ENCODE peak calls at places on chromosomes 16 and 17, in nine cellular contexts. Y is left ventricle myocardium inferior, C is osteoblast, U is right atrium auricular region, F is dorsolateral prefrontal cortex, O is activated B cell treated with CpG ODN at 0.5 μM for 24 hours, W is HFFc6, V is AG10803, M is H9. S is an unnamed sample.

GRCh38 chr17:76515291-76515949 is 14.2 kb upstream of the RHBDF2 start:
- DNase-seq in F (no peak), W (peak), U (peak), M (no peak), V (peak), Y (peak), C (peak), O (peak), S (peak)

GRCh38 chr16:26569793-26570192 is 496.9 kb upstream of the C16orf82 start:
- DNase-seq in O (no peak), C (no peak), F (no peak), U (no peak), W (no peak), M (peak), V (no peak), Y (no peak), S (no peak)

GRCh38 chr16:20865420-20866126 is 34.6 kb downstream of the DCUN1D3 start:
- DNase-seq in U (no peak), F (no peak), M (no peak), O (no peak), W (peak), V (peak), Y (no peak), C (peak), S (no peak)

GRCh38 chr16:14024300-14024699 is 46.8 kb upstream of the MRTFB start:
- DNase-seq in C (no peak), V (peak), Y (no peak), F (no peak), O (no peak), M (no peak), W (no peak), U (no peak), S (no peak)

GRCh38 chr16:26623442-26623841 is 443.3 kb upstream of the C16orf82 start:
- DNase-seq in C (no peak), O (no peak), V (no peak), W (no peak), M (no peak), U (peak), Y (no peak), F (no peak), S (no peak)

GRCh38 chr16:78402797-78403196 is 303.3 kb downstream of the WWOX start:
- DNase-seq in Y (no peak), W (no peak), F (no peak), V (no peak), U (no peak), O (no peak), C (no peak), M (no peak), S (no peak)

GRCh38 chr16:66474750-66475199 is 47.7 kb downstream of the BEAN1 start:
- DNase-seq in O (no peak), C (peak), U (no peak), F (no peak), Y (no peak), W (no peak), V (no peak), M (no peak), S (no peak)

GRCh38 chr16:56830669-56831068 is 34.3 kb upstream of the SLC12A3 start:
- DNase-seq in M (no peak), C (no peak), U (no peak), O (no peak), W (no peak), V (peak), F (no peak), Y (no peak), S (no peak)

GRCh38 chr16:81634380-81635121 is 144.5 kb upstream of the PLCG2 start:
- DNase-seq in W (no peak), O (no peak), M (no peak), Y (no peak), F (no peak), C (no peak), U (no peak), V (no peak), S (no peak)

GRCh38 chr17:35372846-35373531 is 432 bp downstream of the SLFN11 start:
- DNase-seq in F (no peak), Y (peak), U (no peak), O (peak), W (no peak), C (peak), V (no peak), M (peak), S (no peak)

GRCh38 chr16:81615833-81616232 is 163.3 kb upstream of the PLCG2 start:
- DNase-seq in Y (no peak), V (no peak), C (no peak), F (no peak), W (no peak), U (no peak), M (no peak), O (no peak), S (no peak)

GRCh38 chr17:42287305-42288077 is 807 bp upstream of the STAT5A start:
- DNase-seq in O (peak), U (peak), C (peak), M (peak), F (no peak), V (peak), Y (peak), W (no peak), S (peak)

GRCh38 chr16:3149630-3150345 is 15.0 kb downstream of the ZNF213 start:
- DNase-seq in W (no peak), Y (peak), M (peak), O (peak), F (peak), V (peak), U (peak), C (peak), S (peak)

GRCh38 chr17:4405038-4405669 is 28.6 kb upstream of the SPNS3 start:
- DNase-seq in C (peak), U (no peak), F (no peak), W (no peak), V (no peak), O (no peak), Y (no peak), M (no peak), S (no peak)

GRCh38 chr17:1108810-1109605 is 70.8 kb downstream of the ABR start:
- DNase-seq in M (no peak), V (peak), F (peak), U (no peak), C (peak), Y (peak), O (peak), W (peak), S (peak)

GRCh38 chr17:29177871-29178749 is 2.1 kb downstream of the MYO18A start:
- DNase-seq in F (no peak), C (peak), W (no peak), V (no peak), O (no peak), M (peak), U (no peak), Y (no peak), S (no peak)

GRCh38 chr17:38693700-38694329 is 11.3 kb upstream of the MLLT6 start:
- DNase-seq in F (peak), O (no peak), Y (peak), V (peak), W (peak), C (peak), U (peak), M (peak), S (no peak)

GRCh38 chr16:31477220-31478216 is 5.4 kb upstream of the SLC5A2 start:
- DNase-seq in U (no peak), W (no peak), O (peak), F (no peak), V (no peak), Y (no peak), M (peak), C (peak), S (no peak)

GRCh38 chr16:23469814-23470213 is 16.8 kb upstream of the COG7 start:
- DNase-seq in W (peak), U (no peak), C (no peak), F (no peak), V (no peak), M (no peak), O (no peak), Y (no peak), S (no peak)

GRCh38 chr16:3952342-3953131 is 72.0 kb upstream of the CREBBP start:
- DNase-seq in C (peak), W (no peak), M (peak), Y (peak), U (peak), F (no peak), V (peak), O (no peak), S (no peak)

GRCh38 chr17:46940692-46941404 is 17.9 kb downstream of the GOSR2 start:
- DNase-seq in W (peak), U (peak), C (peak), V (peak), Y (peak), F (peak), O (peak), M (peak), S (peak)

GRCh38 chr16:87469186-87469585 is 23.6 kb downstream of the ZCCHC14 start:
- DNase-seq in Y (no peak), O (no peak), V (no peak), W (no peak), M (no peak), F (no peak), U (no peak), C (no peak), S (no peak)

GRCh38 chr17:15954222-15954621 is 9.3 kb downstream of the ADORA2B start:
- DNase-seq in Y (no peak), C (peak), M (no peak), W (peak), F (no peak), V (peak), U (no peak), O (no peak), S (no peak)

GRCh38 chr17:7634384-7634783 is 4.4 kb downstream of the SHBG start:
- DNase-seq in U (no peak), Y (peak), O (no peak), F (no peak), M (peak), V (no peak), C (peak), W (peak), S (no peak)

GRCh38 chr16:3664187-3664896 is 9.9 kb downstream of the DNASE1 start:
- DNase-seq in O (no peak), M (no peak), C (no peak), V (no peak), U (no peak), Y (no peak), W (no peak), F (no peak), S (no peak)

GRCh38 chr16:7246578-7246977 is 86.1 kb upstream of the RBFOX1 start:
- DNase-seq in C (no peak), O (no peak), U (no peak), W (no peak), Y (no peak), F (no peak), V (no peak), M (peak), S (no peak)

GRCh38 chr17:2844386-2844785 is 48.1 kb downstream of the RAP1GAP2 start:
- DNase-seq in C (no peak), Y (no peak), F (no peak), M (peak), O (no peak), W (no peak), V (no peak), U (no peak), S (no peak)

GRCh38 chr17:63954402-63955063 is 18.2 kb downstream of the SCN4A start:
- DNase-seq in Y (no peak), O (peak), M (no peak), C (no peak), W (no peak), V (no peak), U (no peak), F (no peak), S (peak)

GRCh38 chr16:67965668-67966548 is 2.5 kb downstream of the SLC12A4 start:
- DNase-seq in U (no peak), F (no peak), O (no peak), C (peak), W (no peak), M (no peak), Y (no peak), V (peak), S (no peak)

GRCh38 chr17:48328457-48328856 is 101.6 kb downstream of the SKAP1 start:
- DNase-seq in F (no peak), C (no peak), V (no peak), U (no peak), O (no peak), M (no peak), W (no peak), Y (no peak), S (no peak)

GRCh38 chr17:37844158-37844976 is 79.8 kb upstream of the TBC1D3K start:
- DNase-seq in C (peak), M (peak), Y (peak), O (peak), W (peak), F (no peak), V (peak), U (no peak), S (peak)

GRCh38 chr17:28643979-28644781 is 778 bp downstream of the BLTP2 start:
- DNase-seq in Y (no peak), O (peak), U (peak), C (peak), W (peak), M (peak), F (peak), V (peak), S (peak)

GRCh38 chr17:35073183-35073790 is 9.8 kb upstream of the RFFL start:
- DNase-seq in O (no peak), U (no peak), C (no peak), M (no peak), V (no peak), F (no peak), W (no peak), Y (no peak), S (no peak)

GRCh38 chr16:49474741-49475140 is 101.1 kb downstream of the C16orf78 start:
- DNase-seq in W (no peak), Y (no peak), C (peak), V (no peak), O (no peak), U (no peak), M (no peak), F (no peak), S (no peak)

GRCh38 chr16:1214693-1215092 is 10.4 kb downstream of the TPSG1 start:
- DNase-seq in U (no peak), W (no peak), F (no peak), Y (no peak), V (no peak), C (no peak), O (no peak), M (no peak), S (no peak)

GRCh38 chr17:75153854-75154194 is 488 bp downstream of the JPT1 start:
- DNase-seq in W (peak), U (no peak), C (peak), M (no peak), Y (no peak), V (no peak), F (no peak), O (no peak), S (peak)

GRCh38 chr17:82317394-82318168 is at the start of gene CD7:
- DNase-seq in V (no peak), Y (no peak), U (no peak), W (no peak), M (no peak), C (no peak), F (no peak), O (no peak), S (peak)

GRCh38 chr17:76152580-76152979 is 11.5 kb upstream of the FOXJ1 start:
- DNase-seq in F (no peak), Y (no peak), U (no peak), O (no peak), C (no peak), V (no peak), W (no peak), M (peak), S (no peak)

GRCh38 chr17:33045236-33045635 is 53.6 kb downstream of the SPACA3 start:
- DNase-seq in W (no peak), O (no peak), V (no peak), U (no peak), C (no peak), F (no peak), M (no peak), Y (no peak), S (no peak)
- TF ChIP-seq CTCF in W (no peak), O (no peak), V (no peak), U (no peak), C (no peak), F (no peak), M (no peak), Y (no peak), S (no peak)

GRCh38 chr16:15765880-15766279 is 90.9 kb downstream of the MYH11 start:
- DNase-seq in M (peak), W (peak), F (peak), O (peak), C (no peak), U (no peak), Y (no peak), V (peak), S (no peak)
- TF ChIP-seq CTCF in M (peak), W (peak), F (peak), O (no peak), C (peak), U (peak), Y (peak), V (peak), S (peak)

GRCh38 chr17:78048346-78049292 is 79.9 kb downstream of the TMC6 start:
- DNase-seq in V (no peak), F (no peak), U (no peak), M (no peak), C (no peak), W (no peak), O (no peak), Y (no peak), S (no peak)
- TF ChIP-seq CTCF in V (no peak), F (no peak), U (no peak), M (no peak), C (no peak), W (no peak), O (no peak), Y (no peak), S (no peak)

GRCh38 chr17:80252871-80253270 is 7.8 kb upstream of the RNF213 start:
- DNase-seq in Y (peak), F (no peak), W (no peak), O (peak), V (no peak), C (peak), M (peak), U (no peak), S (peak)
- TF ChIP-seq CTCF in Y (peak), F (no peak), W (no peak), O (no peak), V (no peak), C (peak), M (peak), U (no peak), S (peak)

DNA sequence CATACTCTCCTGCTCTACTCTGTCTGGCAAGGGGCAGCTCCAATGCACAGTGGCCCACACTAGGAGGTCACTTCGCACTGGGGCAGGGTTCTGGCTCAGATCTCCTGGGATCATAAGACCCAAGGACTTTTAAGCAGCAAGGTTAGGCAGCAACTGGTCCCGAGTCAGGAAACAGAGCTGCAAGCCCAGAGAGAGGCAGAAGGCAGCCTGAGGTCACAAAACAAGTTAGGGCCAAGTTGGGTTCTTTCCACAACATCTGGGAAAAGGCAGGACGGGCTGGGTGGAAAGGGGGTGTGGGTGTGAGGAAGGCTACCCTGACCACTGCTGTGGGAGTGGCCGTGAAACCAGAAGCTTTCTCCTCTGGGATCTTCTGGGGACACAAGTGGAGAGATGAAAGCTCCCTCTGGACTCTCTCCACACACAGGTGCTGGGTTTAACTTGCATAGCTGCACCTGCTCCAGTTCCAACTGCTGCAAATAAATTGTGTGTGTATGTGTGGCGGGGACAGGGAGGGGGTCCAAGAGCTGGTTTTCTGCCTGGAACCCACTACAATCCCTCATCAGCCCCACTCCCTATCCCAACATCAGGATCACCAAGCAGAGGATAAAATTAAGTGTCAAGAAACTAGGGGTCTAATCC is 8.0 kb upstream of the TSPOAP1 start:
- DNase-seq in Y (no peak), F (no peak), C (peak), O (no peak), U (no peak), V (peak), W (no peak), M (peak), S (no peak)
- TF ChIP-seq CTCF in Y (no peak), F (no peak), C (no peak), O (no peak), U (no peak), V (no peak), W (no peak), M (no peak), S (no peak)

GRCh38 chr17:44689492-44690217 is at the start of gene CCDC43:
- DNase-seq in V (peak), F (peak), C (peak), M (peak), O (peak), U (peak), W (peak), Y (peak), S (peak)
- TF ChIP-seq CTCF in V (no peak), F (peak), C (no peak), M (no peak), O (no peak), U (no peak), W (no peak), Y (no peak), S (no peak)

DNA sequence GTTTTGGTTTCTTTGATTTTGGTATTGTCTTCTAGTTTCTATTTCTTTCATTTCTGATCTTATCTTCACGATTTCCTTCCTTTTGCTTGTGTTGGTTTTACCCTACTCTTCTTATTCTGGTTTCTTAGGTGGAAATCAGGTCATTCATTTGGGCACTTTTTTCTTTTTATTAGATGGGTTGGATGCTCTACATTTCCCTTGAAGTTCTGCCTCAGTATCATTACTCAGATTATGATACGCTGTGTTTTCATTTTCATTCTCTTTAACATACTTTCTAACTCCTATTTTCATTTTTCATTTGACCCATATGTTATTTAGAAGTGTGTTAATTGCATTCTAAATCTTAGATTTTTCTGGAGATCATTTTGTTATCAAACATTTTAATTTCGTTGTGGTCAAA is 108.6 kb downstream of the IRF8 start:
- DNase-seq in W (no peak), C (no peak), O (no peak), Y (no peak), U (no peak), V (no peak), M (no peak), F (no peak), S (no peak)
- TF ChIP-seq CTCF in W (no peak), C (no peak), O (no peak), Y (no peak), U (no peak), V (no peak), M (no peak), F (no peak), S (no peak)

GRCh38 chr17:51734462-51734861 is 424.1 kb downstream of the CA10 start:
- DNase-seq in O (no peak), C (no peak), U (no peak), W (no peak), Y (no peak), F (no peak), M (peak), V (no peak), S (no peak)
- TF ChIP-seq CTCF in O (no peak), C (peak), U (no peak), W (peak), Y (peak), F (no peak), M (peak), V (no peak), S (no peak)

S was measured in natural killer cell.